ENCODE peak calls at places on chromosomes 3 and 15, in four cellular contexts. One of them, this sample, is unnamed.

GRCh38 chr15:50168778-50169411 is 13.1 kb upstream of the SLC27A2 start:
- DNase-seq in mesenchymal stem cell: no peak
- DNase-seq in H9: no peak
- DNase-seq in neuronal stem cell: no peak
- DNase-seq in this sample: no peak

GRCh38 chr15:101058735-101059134 is 139.6 kb downstream of the LRRK1 start:
- DNase-seq in mesenchymal stem cell: peak; percentile 4
- DNase-seq in neuronal stem cell: no peak
- DNase-seq in H9: peak; percentile 14
- DNase-seq in this sample: no peak

GRCh38 chr3:137012097-137012501 is 54.3 kb downstream of the IL20RB start:
- DNase-seq in mesenchymal stem cell: peak; percentile 54
- DNase-seq in H9: no peak
- DNase-seq in neuronal stem cell: no peak
- DNase-seq in this sample: no peak

GRCh38 chr15:99452728-99453643 is 112.8 kb upstream of the MEF2A start:
- DNase-seq in neuronal stem cell: no peak
- DNase-seq in H9: no peak
- DNase-seq in mesenchymal stem cell: peak; percentile 33
- DNase-seq in this sample: peak; percentile 29

GRCh38 chr3:170653801-170654200 is 67.9 kb upstream of the SLC7A14 start:
- DNase-seq in mesenchymal stem cell: no peak
- DNase-seq in H9: no peak
- DNase-seq in neuronal stem cell: no peak
- DNase-seq in this sample: no peak

GRCh38 chr3:116179091-116179490 is 266.2 kb downstream of the LSAMP start:
- DNase-seq in neuronal stem cell: no peak
- DNase-seq in H9: no peak
- DNase-seq in mesenchymal stem cell: peak; percentile 41
- DNase-seq in this sample: no peak

GRCh38 chr15:63999177-63999576 is 47.1 kb downstream of the DAPK2 start:
- DNase-seq in neuronal stem cell: no peak
- DNase-seq in H9: no peak
- DNase-seq in mesenchymal stem cell: peak; percentile 75
- DNase-seq in this sample: no peak

GRCh38 chr3:30714104-30714503 is 107.7 kb downstream of the TGFBR2 start:
- DNase-seq in H9: no peak
- DNase-seq in neuronal stem cell: no peak
- DNase-seq in mesenchymal stem cell: no peak
- DNase-seq in this sample: no peak

GRCh38 chr15:100570282-100570681 is 31.7 kb downstream of the LINS1 start:
- DNase-seq in neuronal stem cell: no peak
- DNase-seq in H9: no peak
- DNase-seq in mesenchymal stem cell: no peak
- DNase-seq in this sample: no peak

GRCh38 chr3:127159547-127159946 is 33.4 kb upstream of the PRR23E start:
- DNase-seq in mesenchymal stem cell: no peak
- DNase-seq in H9: no peak
- DNase-seq in neuronal stem cell: peak; percentile 75
- DNase-seq in this sample: no peak

GRCh38 chr15:39788800-39789565 is 6.3 kb upstream of the FSIP1 start:
- DNase-seq in mesenchymal stem cell: peak; percentile 58
- DNase-seq in neuronal stem cell: no peak
- DNase-seq in H9: no peak
- DNase-seq in this sample: peak; percentile 76

GRCh38 chr15:39728844-39729243 is 53.8 kb downstream of the FSIP1 start:
- DNase-seq in mesenchymal stem cell: peak; percentile 10
- DNase-seq in neuronal stem cell: no peak
- DNase-seq in H9: no peak
- DNase-seq in this sample: no peak

GRCh38 chr3:40237892-40238571 is 71.5 kb upstream of the EIF1B start:
- DNase-seq in mesenchymal stem cell: no peak
- DNase-seq in H9: peak; percentile 57
- DNase-seq in neuronal stem cell: peak; percentile 27
- DNase-seq in this sample: no peak

GRCh38 chr3:53150247-53151085 is 10.5 kb upstream of the PRKCD start:
- DNase-seq in mesenchymal stem cell: no peak
- DNase-seq in neuronal stem cell: no peak
- DNase-seq in H9: no peak
- DNase-seq in this sample: no peak

GRCh38 chr15:74378853-74379252 is 11.4 kb upstream of the CYP11A1 start:
- DNase-seq in H9: peak; percentile 25
- DNase-seq in mesenchymal stem cell: no peak
- DNase-seq in neuronal stem cell: no peak
- DNase-seq in this sample: peak; percentile 99

GRCh38 chr15:90001683-90002427 is 731 bp downstream of the ZNF710 start:
- DNase-seq in H9: peak; percentile 76
- DNase-seq in mesenchymal stem cell: peak; percentile 81
- DNase-seq in neuronal stem cell: peak; percentile 48
- DNase-seq in this sample: peak; percentile 53

GRCh38 chr15:36458406-36458805 is 121.0 kb upstream of the CDIN1 start:
- DNase-seq in mesenchymal stem cell: no peak
- DNase-seq in H9: no peak
- DNase-seq in neuronal stem cell: no peak
- DNase-seq in this sample: no peak

GRCh38 chr3:47022540-47023161 is 43.2 kb downstream of the NBEAL2 start:
- DNase-seq in H9: no peak
- DNase-seq in mesenchymal stem cell: peak; percentile 24
- DNase-seq in neuronal stem cell: no peak
- DNase-seq in this sample: no peak

GRCh38 chr3:79564192-79564591 is 203.6 kb downstream of the ROBO1 start:
- DNase-seq in neuronal stem cell: no peak
- DNase-seq in H9: no peak
- DNase-seq in mesenchymal stem cell: no peak
- DNase-seq in this sample: no peak

GRCh38 chr15:96333194-96334016 is 2.9 kb downstream of the NR2F2 start:
- DNase-seq in mesenchymal stem cell: peak; percentile 46
- DNase-seq in neuronal stem cell: peak; percentile 26
- DNase-seq in H9: peak; percentile 68
- DNase-seq in this sample: peak; percentile 48

GRCh38 chr15:66730168-66731014 is 28.4 kb downstream of the SMAD6 start:
- DNase-seq in H9: no peak
- DNase-seq in mesenchymal stem cell: peak; percentile 67
- DNase-seq in neuronal stem cell: no peak
- DNase-seq in this sample: peak; percentile 13

GRCh38 chr15:75043509-75044257 is 20.3 kb downstream of the PPCDC start:
- DNase-seq in mesenchymal stem cell: peak; percentile 100
- DNase-seq in neuronal stem cell: no peak
- DNase-seq in H9: no peak
- DNase-seq in this sample: peak; percentile 56

GRCh38 chr3:126128504-126129407 is 44.8 kb upstream of the SLC41A3 start:
- DNase-seq in mesenchymal stem cell: no peak
- DNase-seq in H9: peak; percentile 19
- DNase-seq in neuronal stem cell: no peak
- DNase-seq in this sample: no peak

GRCh38 chr3:185353823-185354614 is 8.9 kb upstream of the MAP3K13 start:
- DNase-seq in H9: peak; percentile 96
- DNase-seq in neuronal stem cell: peak; percentile 80
- DNase-seq in mesenchymal stem cell: peak; percentile 60
- DNase-seq in this sample: peak; percentile 96

GRCh38 chr3:185758912-185759311 is 65.9 kb downstream of the IGF2BP2 start:
- DNase-seq in neuronal stem cell: no peak
- DNase-seq in H9: no peak
- DNase-seq in mesenchymal stem cell: no peak
- DNase-seq in this sample: no peak

GRCh38 chr15:93803406-93803805 is 428.0 kb upstream of the MCTP2 start:
- DNase-seq in H9: no peak
- DNase-seq in neuronal stem cell: no peak
- DNase-seq in mesenchymal stem cell: no peak
- DNase-seq in this sample: no peak
- H2BK12ac ChIP-seq in H9: no peak overlapping the region
- H2BK12ac ChIP-seq in neuronal stem cell: no peak overlapping the region
- H2BK12ac ChIP-seq in mesenchymal stem cell: no peak overlapping the region
- H2BK12ac ChIP-seq in this sample: no peak overlapping the region

GRCh38 chr3:143000525-143000924 is 845 bp upstream of the U2SURP start:
- DNase-seq in neuronal stem cell: no peak
- DNase-seq in mesenchymal stem cell: peak; percentile 48
- DNase-seq in H9: no peak
- DNase-seq in this sample: peak; percentile 75
- H4K91ac ChIP-seq in neuronal stem cell: no peak overlapping the region
- H4K91ac ChIP-seq in mesenchymal stem cell: no peak overlapping the region
- H4K91ac ChIP-seq in H9: no peak overlapping the region
- H4K91ac ChIP-seq in this sample: no peak overlapping the region

DNA sequence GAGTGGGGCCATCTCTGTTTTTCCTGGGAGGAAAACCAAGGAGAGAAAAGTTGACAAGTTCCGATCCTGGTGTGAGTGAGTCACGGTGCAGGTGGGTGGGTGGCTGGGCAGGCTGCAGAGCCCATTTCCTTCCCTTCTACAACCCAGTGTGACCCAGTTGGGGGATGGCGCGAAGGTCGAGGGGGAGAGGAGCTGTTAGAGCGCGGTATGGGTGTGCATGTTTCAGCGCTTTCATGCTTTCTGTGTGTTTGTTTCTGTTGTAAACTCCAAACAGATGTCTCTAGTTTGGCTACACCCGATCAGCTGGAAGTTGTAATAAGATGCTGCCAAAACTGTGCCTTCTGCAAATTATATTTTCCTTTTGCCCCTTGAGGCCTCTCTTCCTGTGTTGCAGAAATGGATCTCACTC is 3.8 kb downstream of the FAM43A start:
- DNase-seq in mesenchymal stem cell: peak; percentile 60
- DNase-seq in H9: no peak
- DNase-seq in neuronal stem cell: no peak
- DNase-seq in this sample: no peak
- H2BK12ac ChIP-seq in mesenchymal stem cell: peak overlapping the region; percentile 10
- H2BK12ac ChIP-seq in H9: no peak overlapping the region
- H2BK12ac ChIP-seq in neuronal stem cell: no peak overlapping the region
- H2BK12ac ChIP-seq in this sample: no peak overlapping the region

GRCh38 chr3:129248286-129248979 is 973 bp upstream of the COPG1 start:
- DNase-seq in neuronal stem cell: no peak
- DNase-seq in H9: no peak
- DNase-seq in mesenchymal stem cell: no peak
- DNase-seq in this sample: peak; percentile 52
- H4K91ac ChIP-seq in neuronal stem cell: no peak overlapping the region
- H4K91ac ChIP-seq in H9: no peak overlapping the region
- H4K91ac ChIP-seq in mesenchymal stem cell: no peak overlapping the region
- H4K91ac ChIP-seq in this sample: peak overlapping the region; percentile 93

GRCh38 chr3:156407617-156408225 is 147.2 kb downstream of the SSR3 start:
- DNase-seq in H9: no peak
- DNase-seq in neuronal stem cell: no peak
- DNase-seq in mesenchymal stem cell: no peak
- DNase-seq in this sample: no peak
- H2BK12ac ChIP-seq in H9: no peak overlapping the region
- H2BK12ac ChIP-seq in neuronal stem cell: no peak overlapping the region
- H2BK12ac ChIP-seq in mesenchymal stem cell: no peak overlapping the region
- H2BK12ac ChIP-seq in this sample: no peak overlapping the region

GRCh38 chr15:87212041-87212440 is 1044.5 kb downstream of the NTRK3 start:
- DNase-seq in mesenchymal stem cell: no peak
- DNase-seq in H9: no peak
- DNase-seq in neuronal stem cell: no peak
- DNase-seq in this sample: no peak

GRCh38 chr15:87207251-87207650 is 1049.3 kb downstream of the NTRK3 start:
- DNase-seq in mesenchymal stem cell: no peak
- DNase-seq in H9: no peak
- DNase-seq in neuronal stem cell: no peak
- DNase-seq in this sample: no peak

GRCh38 chr15:87207945-87208580 is 1048.5 kb downstream of the NTRK3 start:
- DNase-seq in neuronal stem cell: no peak
- DNase-seq in mesenchymal stem cell: peak; percentile 71
- DNase-seq in H9: no peak
- DNase-seq in this sample: peak; percentile 64

GRCh38 chr15:87211547-87211946 is 1045.0 kb downstream of the NTRK3 start:
- DNase-seq in H9: no peak
- DNase-seq in neuronal stem cell: no peak
- DNase-seq in mesenchymal stem cell: no peak
- DNase-seq in this sample: no peak

GRCh38 chr15:87209891-87210649 is 1046.5 kb downstream of the NTRK3 start:
- DNase-seq in mesenchymal stem cell: no peak
- DNase-seq in neuronal stem cell: no peak
- DNase-seq in H9: no peak
- DNase-seq in this sample: peak; percentile 32
- H4K91ac ChIP-seq in mesenchymal stem cell: no peak overlapping the region
- H4K91ac ChIP-seq in neuronal stem cell: no peak overlapping the region
- H4K91ac ChIP-seq in H9: no peak overlapping the region
- H4K91ac ChIP-seq in this sample: no peak overlapping the region

GRCh38 chr15:65355173-65355982 is 22.4 kb downstream of the IGDCC3 start:
- DNase-seq in neuronal stem cell: peak; percentile 92
- DNase-seq in H9: peak; percentile 47
- DNase-seq in mesenchymal stem cell: peak; percentile 15
- DNase-seq in this sample: peak; percentile 36
- H2BK12ac ChIP-seq in neuronal stem cell: no peak overlapping the region
- H2BK12ac ChIP-seq in H9: no peak overlapping the region
- H2BK12ac ChIP-seq in mesenchymal stem cell: peak overlapping the region; percentile 15
- H2BK12ac ChIP-seq in this sample: peak overlapping the region; percentile 87

DNA sequence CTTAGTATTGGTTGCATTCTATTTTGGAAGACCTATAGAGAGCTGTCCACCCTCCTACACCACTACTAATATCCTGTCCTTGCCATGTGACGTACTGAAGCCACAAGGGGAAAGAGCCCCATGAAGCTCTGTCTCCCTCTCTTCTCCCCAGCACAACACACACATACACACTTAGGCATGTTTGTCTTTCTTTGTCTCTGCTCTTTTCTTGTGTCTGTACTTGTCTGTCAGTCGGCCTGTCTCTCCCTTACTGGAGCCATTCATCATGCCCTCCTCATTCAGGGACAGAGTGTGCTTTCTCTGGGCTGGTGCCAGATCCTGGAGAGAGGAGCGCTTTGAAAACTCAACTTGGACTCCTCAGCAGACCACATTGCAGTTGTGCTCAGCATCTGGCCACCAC is 47.6 kb downstream of the PSMD6 start:
- DNase-seq in H9: no peak
- DNase-seq in neuronal stem cell: no peak
- DNase-seq in mesenchymal stem cell: peak; percentile 61
- DNase-seq in this sample: no peak
- H4K91ac ChIP-seq in H9: no peak overlapping the region
- H4K91ac ChIP-seq in neuronal stem cell: no peak overlapping the region
- H4K91ac ChIP-seq in mesenchymal stem cell: no peak overlapping the region
- H4K91ac ChIP-seq in this sample: no peak overlapping the region

GRCh38 chr3:44424758-44425157 is 52.7 kb downstream of the ZNF445 start:
- DNase-seq in neuronal stem cell: no peak
- DNase-seq in H9: no peak
- DNase-seq in mesenchymal stem cell: no peak
- DNase-seq in this sample: no peak
- H2BK12ac ChIP-seq in neuronal stem cell: no peak overlapping the region
- H2BK12ac ChIP-seq in H9: no peak overlapping the region
- H2BK12ac ChIP-seq in mesenchymal stem cell: no peak overlapping the region
- H2BK12ac ChIP-seq in this sample: no peak overlapping the region

GRCh38 chr15:81197688-81198281 is 1.1 kb downstream of the IL16 start:
- DNase-seq in H9: no peak
- DNase-seq in neuronal stem cell: no peak
- DNase-seq in mesenchymal stem cell: no peak
- DNase-seq in this sample: no peak

GRCh38 chr15:81197255-81197630 is 564 bp downstream of the IL16 start:
- DNase-seq in mesenchymal stem cell: no peak
- DNase-seq in neuronal stem cell: no peak
- DNase-seq in H9: no peak
- DNase-seq in this sample: no peak

GRCh38 chr15:81195339-81195864 is 1.3 kb upstream of the IL16 start:
- DNase-seq in neuronal stem cell: peak; percentile 26
- DNase-seq in H9: no peak
- DNase-seq in mesenchymal stem cell: no peak
- DNase-seq in this sample: no peak

GRCh38 chr15:81196576-81197254 is at the start of gene IL16:
- DNase-seq in mesenchymal stem cell: no peak
- DNase-seq in H9: no peak
- DNase-seq in neuronal stem cell: no peak
- DNase-seq in this sample: no peak

GRCh38 chr15:81199031-81199779 is 2.5 kb downstream of the IL16 start:
- DNase-seq in mesenchymal stem cell: no peak
- DNase-seq in neuronal stem cell: no peak
- DNase-seq in H9: no peak
- DNase-seq in this sample: no peak
- H4K91ac ChIP-seq in mesenchymal stem cell: no peak overlapping the region
- H4K91ac ChIP-seq in neuronal stem cell: no peak overlapping the region
- H4K91ac ChIP-seq in H9: no peak overlapping the region
- H4K91ac ChIP-seq in this sample: no peak overlapping the region